ENCODE peak calls at places on chromosomes 4 and X, in eight cellular contexts. K, Q, B, T, L, N, Z and C are unnamed samples.

GRCh38 chr4:11904117-11904535 is 475.4 kb upstream of the HS3ST1 start:
- ATAC-seq in T (no peak), Z (no peak), N (no peak), K (peak), L (peak), Q (no peak), B (peak), C (peak)

GRCh38 chr4:88242144-88242543 is 42.2 kb downstream of the PPM1K start:
- ATAC-seq in N (no peak), K (no peak), B (no peak), Z (no peak), T (no peak), L (no peak), Q (no peak), C (no peak)

GRCh38 chr4:112321768-112322684 is 24.9 kb downstream of the ALPK1 start:
- ATAC-seq in K (no peak), Z (peak), N (peak), T (peak), B (peak), L (peak), Q (no peak), C (no peak)

GRCh38 chrX:123223409-123223808 is 39.3 kb downstream of the GRIA3 start:
- ATAC-seq in L (no peak), B (peak), K (no peak), T (no peak), Z (no peak), N (no peak), Q (no peak), C (no peak)

GRCh38 chrX:39613508-39613921 is 484.2 kb downstream of the BCOR start:
- ATAC-seq in K (peak), T (peak), Z (peak), Q (peak), L (peak), N (no peak), B (peak), C (peak)

GRCh38 chr4:168509786-168510185 is 12.9 kb downstream of the PALLD start:
- ATAC-seq in Q (peak), Z (peak), B (no peak), L (no peak), K (no peak), N (no peak), T (peak), C (no peak)

GRCh38 chr4:111689214-111689613 is 456.0 kb upstream of the FAM241A start:
- ATAC-seq in Q (no peak), K (peak), Z (no peak), N (no peak), L (peak), T (no peak), B (peak), C (peak)

GRCh38 chr4:11456441-11456840 is 27.7 kb upstream of the HS3ST1 start:
- ATAC-seq in B (no peak), N (no peak), Z (no peak), Q (no peak), T (no peak), K (no peak), L (no peak), C (no peak)

GRCh38 chr4:105951198-105951597 is 55.9 kb downstream of the NPNT start:
- ATAC-seq in N (no peak), B (no peak), K (no peak), Z (no peak), T (no peak), Q (no peak), L (no peak), C (no peak)

GRCh38 chr4:61783050-61783449 is 582.9 kb downstream of the ADGRL3 start:
- ATAC-seq in Z (no peak), L (no peak), K (no peak), Q (peak), N (no peak), T (peak), B (no peak), C (no peak)

GRCh38 chr4:53365121-53365485 is 758 bp downstream of the SCFD2 start:
- ATAC-seq in N (no peak), Z (no peak), Q (no peak), B (peak), T (no peak), K (peak), L (no peak), C (no peak)

GRCh38 chr4:151429957-151430548 is 21.1 kb downstream of the FHIP1A start:
- ATAC-seq in K (no peak), L (peak), B (peak), Z (no peak), T (peak), Q (no peak), N (no peak), C (no peak)

GRCh38 chr4:138894688-138895087 is 120.9 kb upstream of the NOCT start:
- ATAC-seq in N (no peak), B (no peak), Z (no peak), Q (no peak), K (no peak), T (no peak), L (no peak), C (no peak)